ENCODE peak calls at places on chromosomes 16 and 17, in seven cellular contexts. O, M, R, F, I, Q and Y are unnamed samples. For H3K4me1, the result is how much of the 10 kb centered on the place peaks cover.

GRCh38 chr17:38906429-38907172 is 18.8 kb upstream of the LASP1NB start:
- DNase-seq in R (no peak), M (no peak), I (no peak), O (no peak), F (no peak), Q (no peak), Y (no peak)

GRCh38 chr17:1865252-1866037 is 35.6 kb downstream of the RPA1 start:
- DNase-seq in I (no peak), O (peak), M (peak), R (no peak), F (no peak), Q (no peak), Y (no peak)

GRCh38 chr17:69743091-69743490 is 328.6 kb downstream of the MAP2K6 start:
- DNase-seq in Q (no peak), I (no peak), F (no peak), M (no peak), O (no peak), R (no peak), Y (no peak)

GRCh38 chr17:3526491-3526890 is 31.1 kb downstream of the TRPV3 start:
- DNase-seq in M (peak), Q (peak), F (no peak), O (no peak), R (no peak), I (no peak), Y (no peak)

GRCh38 chr16:27123795-27124194 is 57.1 kb downstream of the C16orf82 start:
- DNase-seq in F (no peak), R (no peak), O (peak), M (no peak), Q (no peak), I (no peak), Y (no peak)

GRCh38 chr17:79952265-79952877 is 83.3 kb downstream of the TBC1D16 start:
- DNase-seq in R (no peak), F (no peak), O (no peak), Q (peak), M (no peak), I (no peak), Y (no peak)

GRCh38 chr17:38732376-38733314 is 2.5 kb downstream of the CISD3 start:
- DNase-seq in Q (no peak), M (no peak), O (no peak), F (no peak), I (no peak), R (no peak), Y (no peak)

GRCh38 chr16:50696575-50697420 is 3.4 kb downstream of the NOD2 start:
- DNase-seq in Q (peak), R (peak), O (peak), F (peak), M (peak), I (peak), Y (peak)

GRCh38 chr16:66478733-66479511 is 51.8 kb downstream of the BEAN1 start:
- DNase-seq in M (peak), F (peak), R (peak), I (peak), Q (peak), O (peak), Y (no peak)

GRCh38 chr16:11233727-11234376 is 22.2 kb downstream of the SOCS1 start:
- DNase-seq in M (no peak), R (no peak), O (peak), I (no peak), F (no peak), Q (no peak), Y (no peak)

GRCh38 chr16:84940670-84941551 is 70.4 kb downstream of the ZDHHC7 start:
- DNase-seq in O (no peak), Q (peak), F (no peak), M (no peak), I (peak), R (no peak), Y (no peak)

GRCh38 chr16:67177743-67178699 is 5.7 kb downstream of the MATCAP1 start:
- DNase-seq in Q (peak), R (no peak), I (no peak), O (peak), M (peak), F (no peak), Y (no peak)

DNA sequence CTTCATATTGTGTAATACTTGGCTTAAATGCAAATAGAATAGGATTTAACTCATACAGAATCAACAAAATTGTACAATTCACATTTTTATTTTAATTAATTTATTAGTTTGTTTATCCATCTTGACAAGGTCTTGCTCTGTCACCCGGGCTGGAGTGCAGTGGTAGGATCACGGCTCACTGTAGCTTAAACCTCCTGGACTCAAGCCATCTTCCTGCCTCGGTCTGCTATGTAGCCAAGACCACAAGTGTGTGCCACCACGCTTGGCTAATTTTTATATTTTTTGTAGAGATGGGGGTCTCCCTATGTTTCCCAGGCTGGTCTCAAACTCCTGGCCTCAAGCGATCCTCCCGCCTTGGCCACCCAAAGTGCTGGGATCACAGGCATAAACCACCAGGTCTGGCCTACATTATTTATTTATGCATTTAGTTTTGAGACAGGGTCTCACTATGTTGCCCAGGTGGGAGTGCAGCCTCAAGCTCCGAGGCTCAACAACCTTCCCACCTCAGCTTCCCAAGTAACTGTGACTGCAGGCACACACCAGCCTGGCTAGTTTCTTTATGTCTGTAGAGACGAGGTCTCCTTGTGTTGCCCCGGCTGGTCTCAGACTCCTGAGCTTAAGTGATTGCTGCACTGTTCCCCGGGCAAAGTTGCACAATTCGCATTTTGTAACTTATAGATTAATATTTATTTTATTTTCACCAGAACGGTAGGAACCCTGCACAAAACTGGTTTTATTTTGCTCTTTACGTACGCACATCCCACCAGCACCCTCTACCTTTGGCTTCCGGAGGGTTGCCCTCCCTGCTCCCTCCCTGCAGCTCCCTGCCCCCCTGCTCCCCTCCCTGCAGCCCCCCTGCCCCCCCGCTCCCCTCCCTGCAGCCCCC is 4.9 kb downstream of the DPEP1 start:
- DNase-seq in I (no peak), Q (no peak), R (no peak), O (no peak), M (no peak), F (no peak), Y (no peak)
- H3K4me1 ChIP-seq in I (under half), Q (under half), R (under half), O (under half), M (under half), F (under half), Y (under half)

DNA sequence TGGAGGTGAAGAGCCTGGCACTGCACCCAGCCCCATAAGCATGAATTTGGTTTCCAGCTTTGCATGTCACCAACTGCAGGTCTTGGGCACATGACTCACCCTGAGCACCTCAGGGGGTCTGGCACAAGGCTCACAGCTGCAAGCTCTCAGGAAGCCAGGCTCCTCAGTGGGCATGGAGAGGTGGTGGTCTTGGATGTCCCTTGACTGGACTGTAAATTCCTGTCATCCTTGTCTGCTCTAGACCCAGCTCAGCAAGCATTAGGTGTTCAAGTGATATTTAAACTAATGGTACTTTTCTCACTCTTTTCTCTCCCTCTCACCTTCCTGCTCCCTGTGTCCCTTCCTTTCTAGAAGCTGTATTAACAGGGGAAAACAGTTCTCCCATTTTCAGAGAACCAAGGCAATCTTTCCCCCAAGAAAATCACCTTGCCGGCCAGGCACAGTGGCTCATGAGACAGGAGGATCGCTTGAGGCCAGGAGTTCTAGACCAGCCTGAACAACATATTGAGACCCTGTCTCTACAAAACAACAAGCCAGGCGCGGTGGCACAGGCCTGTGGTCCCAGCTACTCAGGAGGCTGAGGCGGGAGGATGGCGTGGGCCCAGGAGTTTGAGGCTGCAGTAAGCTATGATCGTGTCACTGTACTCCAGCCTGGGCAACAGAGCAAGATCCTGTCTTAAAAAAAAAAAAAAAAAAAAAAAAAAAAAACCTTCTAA is 5.1 kb upstream of the KIFC3 start:
- DNase-seq in O (no peak), I (no peak), Q (no peak), F (no peak), R (no peak), M (no peak), Y (no peak)
- TF ChIP-seq POLR2A in O (no peak), I (no peak), Q (no peak), F (no peak), R (no peak), M (no peak), Y (no peak)

GRCh38 chr17:28569446-28569845 is 1.9 kb downstream of the PIGS start:
- DNase-seq in O (no peak), F (no peak), I (no peak), M (no peak), R (no peak), Q (peak), Y (no peak)
- H3K4me1 ChIP-seq in O (under half), F (under half), I (under half), M (half or more), R (under half), Q (under half), Y (under half)

GRCh38 chr17:66518677-66519076 is 216.3 kb downstream of the PRKCA start:
- DNase-seq in M (no peak), F (no peak), O (no peak), I (no peak), Q (no peak), R (no peak), Y (no peak)

GRCh38 chr17:66511125-66511524 is 208.7 kb downstream of the PRKCA start:
- DNase-seq in I (no peak), O (no peak), R (no peak), Q (no peak), M (no peak), F (no peak), Y (no peak)

GRCh38 chr17:66518108-66518507 is 215.7 kb downstream of the PRKCA start:
- DNase-seq in M (no peak), F (no peak), O (no peak), I (no peak), R (no peak), Q (no peak), Y (no peak)

GRCh38 chr17:66517336-66518009 is 215.1 kb downstream of the PRKCA start:
- DNase-seq in O (no peak), Q (no peak), F (no peak), R (no peak), M (no peak), I (no peak), Y (no peak)

DNA sequence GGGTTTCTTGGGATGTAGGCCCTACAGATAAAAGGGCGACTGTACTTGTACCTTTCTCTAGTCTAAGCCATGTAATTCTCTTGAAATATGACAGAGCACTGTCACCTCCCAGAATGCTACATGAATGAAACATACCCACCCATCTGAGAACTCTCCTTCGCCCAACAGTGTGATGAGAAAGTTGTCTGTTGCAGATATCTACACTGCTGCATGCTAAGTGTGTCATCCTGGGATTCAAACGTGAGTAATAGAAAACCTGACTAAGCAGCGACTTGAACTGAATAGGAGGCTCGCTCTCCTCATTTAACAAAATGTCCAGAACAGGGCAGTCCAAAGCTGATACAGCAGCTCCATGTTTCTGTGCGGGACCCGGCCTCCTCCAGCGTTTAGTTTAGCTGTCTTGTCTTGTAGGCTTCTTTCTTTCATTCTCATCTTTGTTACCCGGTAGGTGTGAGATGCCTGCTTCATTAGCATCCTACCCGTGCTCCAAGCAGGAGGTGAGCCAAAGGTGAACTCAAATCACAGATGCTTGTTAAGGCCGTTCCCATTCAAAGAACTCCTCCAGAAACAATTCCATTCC is 211.9 kb downstream of the PRKCA start:
- DNase-seq in F (no peak), R (no peak), M (no peak), O (no peak), Q (no peak), I (no peak), Y (no peak)
- TF ChIP-seq POLR2A in F (no peak), R (no peak), M (no peak), O (no peak), Q (no peak), I (no peak), Y (no peak)

GRCh38 chr16:2147981-2148671 is at the start of gene RAB26:
- DNase-seq in R (peak), I (peak), F (peak), O (peak), Q (peak), M (peak), Y (no peak)
- H3K4me1 ChIP-seq in R (under half), I (under half), F (under half), O (under half), Q (under half), M (under half), Y (half or more)

GRCh38 chr17:17590883-17591407 is 563 bp downstream of the PEMT start:
- DNase-seq in R (no peak), M (peak), O (peak), Q (no peak), F (no peak), I (no peak), Y (no peak)
- TF ChIP-seq POLR2A in R (no peak), M (no peak), O (no peak), Q (no peak), F (no peak), I (no peak), Y (no peak)